ENCODE peak calls at places on chromosome X, in six cellular contexts. D, S, O, L, B and J are unnamed samples.

GRCh38 chrX:9858080-9858479 is 71.9 kb downstream of the SHROOM2 start:
- DNase-seq in D (no peak), S (no peak), O (no peak), L (no peak), B (no peak), J (no peak)

GRCh38 chrX:153818571-153819397 is 11.6 kb downstream of the PDZD4 start:
- DNase-seq in D (no peak), S (no peak), O (peak), L (peak), B (no peak), J (peak)

GRCh38 chrX:100512471-100512870 is 72.3 kb upstream of the TNMD start:
- DNase-seq in D (no peak), S (no peak), O (no peak), L (no peak), B (peak), J (no peak)

GRCh38 chrX:122512561-122513072 is 671.5 kb upstream of the GRIA3 start:
- DNase-seq in D (no peak), S (no peak), O (no peak), L (no peak), B (no peak), J (no peak)

GRCh38 chrX:103879339-103879738 is 47.3 kb upstream of the RAB9B start:
- DNase-seq in D (no peak), S (no peak), O (no peak), L (no peak), B (no peak), J (no peak)

GRCh38 chrX:6383911-6384310 is 151.0 kb downstream of the VCX3A start:
- DNase-seq in D (no peak), S (no peak), O (no peak), L (no peak), B (no peak), J (no peak)

GRCh38 chrX:39261446-39262147 is 460.3 kb downstream of the MID1IP1 start:
- DNase-seq in D (no peak), S (no peak), O (no peak), L (peak), B (peak), J (peak)

GRCh38 chrX:65723706-65724105 is 56.3 kb downstream of the MSN start:
- DNase-seq in D (no peak), S (no peak), O (peak), L (no peak), B (no peak), J (no peak)

GRCh38 chrX:109553862-109554261 is 17.2 kb downstream of the NXT2 start:
- DNase-seq in D (no peak), S (no peak), O (no peak), L (no peak), B (no peak), J (no peak)

GRCh38 chrX:47650164-47651042 is at the start of gene ELK1:
- DNase-seq in D (peak), S (peak), O (peak), L (peak), B (peak), J (peak)

GRCh38 chrX:82677281-82677680 is 830.8 kb upstream of the POU3F4 start:
- DNase-seq in D (no peak), S (no peak), O (no peak), L (no peak), B (no peak), J (no peak)

GRCh38 chrX:12425496-12425895 is 287.2 kb downstream of the FRMPD4 start:
- DNase-seq in D (no peak), S (no peak), O (no peak), L (no peak), B (no peak), J (no peak)

GRCh38 chrX:24204958-24205357 is 55.4 kb downstream of the ZFX start:
- DNase-seq in D (no peak), S (no peak), O (no peak), L (no peak), B (no peak), J (no peak)

GRCh38 chrX:85136409-85136808 is 107.2 kb downstream of the SATL1 start:
- DNase-seq in D (no peak), S (no peak), O (no peak), L (no peak), B (no peak), J (no peak)

GRCh38 chrX:65196758-65197371 is 220.6 kb upstream of the ZC4H2 start:
- DNase-seq in D (no peak), S (peak), O (no peak), L (no peak), B (peak), J (peak)

GRCh38 chrX:46180258-46180687 is 364.9 kb downstream of the ZNF674 start:
- DNase-seq in D (no peak), S (no peak), O (no peak), L (no peak), B (no peak), J (no peak)

GRCh38 chrX:63250253-63250868 is 100.8 kb downstream of the SPIN4 start:
- DNase-seq in D (peak), S (no peak), O (peak), L (peak), B (peak), J (peak)